ENCODE peak calls at places on chromosomes 7 and 10, in five cellular contexts. One of them, this sample, is unnamed.

GRCh38 chr7:147405621-147406020 is 1184.9 kb upstream of the C7orf33 start:
- DNase-seq in mammary epithelial cell: no peak
- DNase-seq in NCI-H460: no peak
- DNase-seq in Kasumi-1: no peak
- DNase-seq in activated CD8-positive, alpha-beta memory T cell treated with anti-CD3 and anti-CD28 coated beads, Interleukin-2, amount 10 ng/mL, durations not matched to agents 7 days and 5 days: no peak
- DNase-seq in this sample: no peak

GRCh38 chr10:67533376-67533775 is 162.6 kb downstream of the CTNNA3 start:
- DNase-seq in mammary epithelial cell: no peak
- DNase-seq in NCI-H460: no peak
- DNase-seq in Kasumi-1: no peak
- DNase-seq in activated CD8-positive, alpha-beta memory T cell treated with anti-CD3 and anti-CD28 coated beads, Interleukin-2, amount 10 ng/mL, durations not matched to agents 7 days and 5 days: no peak
- DNase-seq in this sample: no peak

GRCh38 chr7:149869867-149870266 is 3.9 kb upstream of the ATP6V0E2 start:
- DNase-seq in mammary epithelial cell: no peak
- DNase-seq in NCI-H460: no peak
- DNase-seq in Kasumi-1: peak; percentile 12
- DNase-seq in activated CD8-positive, alpha-beta memory T cell treated with anti-CD3 and anti-CD28 coated beads, Interleukin-2, amount 10 ng/mL, durations not matched to agents 7 days and 5 days: peak; percentile 79
- DNase-seq in this sample: no peak

GRCh38 chr10:21518629-21519321 is 6.7 kb downstream of the SKIDA1 start:
- DNase-seq in mammary epithelial cell: peak; percentile 37
- DNase-seq in NCI-H460: no peak
- DNase-seq in Kasumi-1: no peak
- DNase-seq in activated CD8-positive, alpha-beta memory T cell treated with anti-CD3 and anti-CD28 coated beads, Interleukin-2, amount 10 ng/mL, durations not matched to agents 7 days and 5 days: no peak
- DNase-seq in this sample: peak; percentile 25

GRCh38 chr7:32039000-32039756 is 31.0 kb downstream of the PDE1C start:
- DNase-seq in mammary epithelial cell: no peak
- DNase-seq in NCI-H460: no peak
- DNase-seq in Kasumi-1: peak; percentile 17
- DNase-seq in activated CD8-positive, alpha-beta memory T cell treated with anti-CD3 and anti-CD28 coated beads, Interleukin-2, amount 10 ng/mL, durations not matched to agents 7 days and 5 days: no peak
- DNase-seq in this sample: no peak

GRCh38 chr7:13826752-13827151 is 162.7 kb downstream of the ETV1 start:
- DNase-seq in mammary epithelial cell: peak; percentile 63
- DNase-seq in NCI-H460: no peak
- DNase-seq in Kasumi-1: no peak
- DNase-seq in activated CD8-positive, alpha-beta memory T cell treated with anti-CD3 and anti-CD28 coated beads, Interleukin-2, amount 10 ng/mL, durations not matched to agents 7 days and 5 days: no peak
- DNase-seq in this sample: no peak

GRCh38 chr10:22615819-22616499 is 98.4 kb downstream of the PIP4K2A start:
- DNase-seq in mammary epithelial cell: no peak
- DNase-seq in NCI-H460: no peak
- DNase-seq in Kasumi-1: peak; percentile 48
- DNase-seq in activated CD8-positive, alpha-beta memory T cell treated with anti-CD3 and anti-CD28 coated beads, Interleukin-2, amount 10 ng/mL, durations not matched to agents 7 days and 5 days: peak; percentile 73
- DNase-seq in this sample: peak; percentile 33

GRCh38 chr10:15344256-15344875 is 26.7 kb downstream of the FAM171A1 start:
- DNase-seq in mammary epithelial cell: no peak
- DNase-seq in NCI-H460: no peak
- DNase-seq in Kasumi-1: no peak
- DNase-seq in activated CD8-positive, alpha-beta memory T cell treated with anti-CD3 and anti-CD28 coated beads, Interleukin-2, amount 10 ng/mL, durations not matched to agents 7 days and 5 days: no peak
- DNase-seq in this sample: no peak

GRCh38 chr10:102186128-102186527 is 33.9 kb downstream of the NOLC1 start:
- DNase-seq in mammary epithelial cell: no peak
- DNase-seq in NCI-H460: no peak
- DNase-seq in Kasumi-1: no peak
- DNase-seq in activated CD8-positive, alpha-beta memory T cell treated with anti-CD3 and anti-CD28 coated beads, Interleukin-2, amount 10 ng/mL, durations not matched to agents 7 days and 5 days: no peak
- DNase-seq in this sample: no peak

GRCh38 chr10:89556590-89556989 is 21.2 kb upstream of the SLC16A12 start:
- DNase-seq in mammary epithelial cell: no peak
- DNase-seq in NCI-H460: no peak
- DNase-seq in Kasumi-1: no peak
- DNase-seq in activated CD8-positive, alpha-beta memory T cell treated with anti-CD3 and anti-CD28 coated beads, Interleukin-2, amount 10 ng/mL, durations not matched to agents 7 days and 5 days: no peak
- DNase-seq in this sample: no peak

GRCh38 chr10:43201545-43202131 is 63.4 kb downstream of the CSGALNACT2 start:
- DNase-seq in mammary epithelial cell: no peak
- DNase-seq in NCI-H460: no peak
- DNase-seq in Kasumi-1: no peak
- DNase-seq in activated CD8-positive, alpha-beta memory T cell treated with anti-CD3 and anti-CD28 coated beads, Interleukin-2, amount 10 ng/mL, durations not matched to agents 7 days and 5 days: peak; percentile 40
- DNase-seq in this sample: no peak

GRCh38 chr10:131784363-131785120 is 116.3 kb upstream of the PPP2R2D start:
- DNase-seq in mammary epithelial cell: no peak
- DNase-seq in NCI-H460: no peak
- DNase-seq in Kasumi-1: no peak
- DNase-seq in activated CD8-positive, alpha-beta memory T cell treated with anti-CD3 and anti-CD28 coated beads, Interleukin-2, amount 10 ng/mL, durations not matched to agents 7 days and 5 days: no peak
- DNase-seq in this sample: no peak

GRCh38 chr7:100465702-100466311 is 1.7 kb upstream of the SPACDR start:
- DNase-seq in mammary epithelial cell: no peak
- DNase-seq in NCI-H460: peak; percentile 59
- DNase-seq in Kasumi-1: peak; percentile 62
- DNase-seq in activated CD8-positive, alpha-beta memory T cell treated with anti-CD3 and anti-CD28 coated beads, Interleukin-2, amount 10 ng/mL, durations not matched to agents 7 days and 5 days: no peak
- DNase-seq in this sample: no peak

GRCh38 chr10:61464461-61465215 is 11.5 kb upstream of the TMEM26 start:
- DNase-seq in mammary epithelial cell: peak; percentile 6
- DNase-seq in NCI-H460: no peak
- DNase-seq in Kasumi-1: no peak
- DNase-seq in activated CD8-positive, alpha-beta memory T cell treated with anti-CD3 and anti-CD28 coated beads, Interleukin-2, amount 10 ng/mL, durations not matched to agents 7 days and 5 days: no peak
- DNase-seq in this sample: peak; percentile 0

GRCh38 chr7:19144661-19145428 is at the start of gene FERD3L:
- DNase-seq in mammary epithelial cell: no peak
- DNase-seq in NCI-H460: no peak
- DNase-seq in Kasumi-1: no peak
- DNase-seq in activated CD8-positive, alpha-beta memory T cell treated with anti-CD3 and anti-CD28 coated beads, Interleukin-2, amount 10 ng/mL, durations not matched to agents 7 days and 5 days: no peak
- DNase-seq in this sample: no peak

GRCh38 chr10:70771311-70772194 is 13.6 kb downstream of the TBATA start:
- DNase-seq in mammary epithelial cell: no peak
- DNase-seq in NCI-H460: no peak
- DNase-seq in Kasumi-1: no peak
- DNase-seq in activated CD8-positive, alpha-beta memory T cell treated with anti-CD3 and anti-CD28 coated beads, Interleukin-2, amount 10 ng/mL, durations not matched to agents 7 days and 5 days: peak; percentile 25
- DNase-seq in this sample: no peak

GRCh38 chr7:154646126-154647013 is 356.6 kb downstream of the PAXIP1 start:
- DNase-seq in mammary epithelial cell: no peak
- DNase-seq in NCI-H460: no peak
- DNase-seq in Kasumi-1: no peak
- DNase-seq in activated CD8-positive, alpha-beta memory T cell treated with anti-CD3 and anti-CD28 coated beads, Interleukin-2, amount 10 ng/mL, durations not matched to agents 7 days and 5 days: no peak
- DNase-seq in this sample: peak; percentile 36

GRCh38 chr7:1423266-1423811 is 35.9 kb downstream of the MICALL2 start:
- DNase-seq in mammary epithelial cell: no peak
- DNase-seq in NCI-H460: no peak
- DNase-seq in Kasumi-1: no peak
- DNase-seq in activated CD8-positive, alpha-beta memory T cell treated with anti-CD3 and anti-CD28 coated beads, Interleukin-2, amount 10 ng/mL, durations not matched to agents 7 days and 5 days: no peak
- DNase-seq in this sample: no peak

GRCh38 chr7:46349490-46349889 is 428.4 kb upstream of the IGFBP3 start:
- DNase-seq in mammary epithelial cell: no peak
- DNase-seq in NCI-H460: no peak
- DNase-seq in Kasumi-1: no peak
- DNase-seq in activated CD8-positive, alpha-beta memory T cell treated with anti-CD3 and anti-CD28 coated beads, Interleukin-2, amount 10 ng/mL, durations not matched to agents 7 days and 5 days: no peak
- DNase-seq in this sample: peak; percentile 29

GRCh38 chr7:24980695-24981543 is 941 bp upstream of the OSBPL3 start:
- DNase-seq in mammary epithelial cell: peak; percentile 57
- DNase-seq in NCI-H460: no peak
- DNase-seq in Kasumi-1: no peak
- DNase-seq in activated CD8-positive, alpha-beta memory T cell treated with anti-CD3 and anti-CD28 coated beads, Interleukin-2, amount 10 ng/mL, durations not matched to agents 7 days and 5 days: peak; percentile 73
- DNase-seq in this sample: peak; percentile 76

GRCh38 chr10:109895095-109895818 is 28.1 kb downstream of the XPNPEP1 start:
- DNase-seq in mammary epithelial cell: no peak
- DNase-seq in NCI-H460: no peak
- DNase-seq in Kasumi-1: no peak
- DNase-seq in activated CD8-positive, alpha-beta memory T cell treated with anti-CD3 and anti-CD28 coated beads, Interleukin-2, amount 10 ng/mL, durations not matched to agents 7 days and 5 days: no peak
- DNase-seq in this sample: no peak

GRCh38 chr10:14259696-14260595 is 70.8 kb downstream of the FRMD4A start:
- DNase-seq in mammary epithelial cell: no peak
- DNase-seq in NCI-H460: no peak
- DNase-seq in Kasumi-1: no peak
- DNase-seq in activated CD8-positive, alpha-beta memory T cell treated with anti-CD3 and anti-CD28 coated beads, Interleukin-2, amount 10 ng/mL, durations not matched to agents 7 days and 5 days: no peak
- DNase-seq in this sample: peak; percentile 15

GRCh38 chr7:112069879-112070321 is 136.3 kb downstream of the DOCK4 start:
- DNase-seq in mammary epithelial cell: peak; percentile 36
- DNase-seq in NCI-H460: no peak
- DNase-seq in Kasumi-1: no peak
- DNase-seq in activated CD8-positive, alpha-beta memory T cell treated with anti-CD3 and anti-CD28 coated beads, Interleukin-2, amount 10 ng/mL, durations not matched to agents 7 days and 5 days: no peak
- DNase-seq in this sample: no peak

GRCh38 chr10:114541081-114541833 is 116.8 kb downstream of the ABLIM1 start:
- DNase-seq in mammary epithelial cell: peak; percentile 89
- DNase-seq in NCI-H460: peak; percentile 88
- DNase-seq in Kasumi-1: no peak
- DNase-seq in activated CD8-positive, alpha-beta memory T cell treated with anti-CD3 and anti-CD28 coated beads, Interleukin-2, amount 10 ng/mL, durations not matched to agents 7 days and 5 days: peak; percentile 92
- DNase-seq in this sample: peak; percentile 32

GRCh38 chr7:132381742-132382472 is 194.4 kb downstream of the PLXNA4 start:
- DNase-seq in mammary epithelial cell: no peak
- DNase-seq in NCI-H460: no peak
- DNase-seq in Kasumi-1: no peak
- DNase-seq in activated CD8-positive, alpha-beta memory T cell treated with anti-CD3 and anti-CD28 coated beads, Interleukin-2, amount 10 ng/mL, durations not matched to agents 7 days and 5 days: no peak
- DNase-seq in this sample: no peak

GRCh38 chr7:26147030-26147429 is 5.0 kb upstream of the NFE2L3 start:
- DNase-seq in mammary epithelial cell: peak; percentile 44
- DNase-seq in NCI-H460: no peak
- DNase-seq in Kasumi-1: no peak
- DNase-seq in activated CD8-positive, alpha-beta memory T cell treated with anti-CD3 and anti-CD28 coated beads, Interleukin-2, amount 10 ng/mL, durations not matched to agents 7 days and 5 days: no peak
- DNase-seq in this sample: no peak

GRCh38 chr10:120505056-120505455 is 48.0 kb downstream of the PLPP4 start:
- DNase-seq in mammary epithelial cell: no peak
- DNase-seq in NCI-H460: no peak
- DNase-seq in Kasumi-1: no peak
- DNase-seq in activated CD8-positive, alpha-beta memory T cell treated with anti-CD3 and anti-CD28 coated beads, Interleukin-2, amount 10 ng/mL, durations not matched to agents 7 days and 5 days: no peak
- DNase-seq in this sample: peak; percentile 54

GRCh38 chr10:110304394-110304779 is 333 bp downstream of the SMNDC1 start:
- DNase-seq in mammary epithelial cell: no peak
- DNase-seq in NCI-H460: no peak
- DNase-seq in Kasumi-1: no peak
- DNase-seq in activated CD8-positive, alpha-beta memory T cell treated with anti-CD3 and anti-CD28 coated beads, Interleukin-2, amount 10 ng/mL, durations not matched to agents 7 days and 5 days: no peak
- DNase-seq in this sample: peak; percentile 21

GRCh38 chr10:84542552-84542951 is 214.2 kb downstream of the CCSER2 start:
- DNase-seq in mammary epithelial cell: no peak
- DNase-seq in NCI-H460: no peak
- DNase-seq in Kasumi-1: no peak
- DNase-seq in activated CD8-positive, alpha-beta memory T cell treated with anti-CD3 and anti-CD28 coated beads, Interleukin-2, amount 10 ng/mL, durations not matched to agents 7 days and 5 days: no peak
- DNase-seq in this sample: peak; percentile 41

GRCh38 chr7:142313528-142313927 is 55.7 kb upstream of the PRSS58 start:
- DNase-seq in mammary epithelial cell: no peak
- DNase-seq in NCI-H460: no peak
- DNase-seq in Kasumi-1: peak; percentile 83
- DNase-seq in activated CD8-positive, alpha-beta memory T cell treated with anti-CD3 and anti-CD28 coated beads, Interleukin-2, amount 10 ng/mL, durations not matched to agents 7 days and 5 days: no peak
- DNase-seq in this sample: peak; percentile 28

GRCh38 chr7:140081774-140082425 is 19.1 kb upstream of the PARP12 start:
- DNase-seq in mammary epithelial cell: no peak
- DNase-seq in NCI-H460: no peak
- DNase-seq in Kasumi-1: no peak
- DNase-seq in activated CD8-positive, alpha-beta memory T cell treated with anti-CD3 and anti-CD28 coated beads, Interleukin-2, amount 10 ng/mL, durations not matched to agents 7 days and 5 days: no peak
- DNase-seq in this sample: no peak

GRCh38 chr7:50317697-50318640 is 13.5 kb downstream of the IKZF1 start:
- DNase-seq in mammary epithelial cell: no peak
- DNase-seq in NCI-H460: no peak
- DNase-seq in Kasumi-1: no peak
- DNase-seq in activated CD8-positive, alpha-beta memory T cell treated with anti-CD3 and anti-CD28 coated beads, Interleukin-2, amount 10 ng/mL, durations not matched to agents 7 days and 5 days: no peak
- DNase-seq in this sample: no peak

GRCh38 chr7:80859272-80859970 is 59.4 kb downstream of the SEMA3C start:
- DNase-seq in mammary epithelial cell: no peak
- DNase-seq in NCI-H460: no peak
- DNase-seq in Kasumi-1: no peak
- DNase-seq in activated CD8-positive, alpha-beta memory T cell treated with anti-CD3 and anti-CD28 coated beads, Interleukin-2, amount 10 ng/mL, durations not matched to agents 7 days and 5 days: no peak
- DNase-seq in this sample: no peak

GRCh38 chr7:68070992-68071391 is 1074.4 kb downstream of the TYW1 start:
- DNase-seq in mammary epithelial cell: no peak
- DNase-seq in NCI-H460: no peak
- DNase-seq in Kasumi-1: no peak
- DNase-seq in activated CD8-positive, alpha-beta memory T cell treated with anti-CD3 and anti-CD28 coated beads, Interleukin-2, amount 10 ng/mL, durations not matched to agents 7 days and 5 days: no peak
- DNase-seq in this sample: no peak